ENCODE peak calls at places on chromosome 1, in four cellular contexts. V is amniotic stem cell, I is heart left ventricle, X is nephron progenitor cell. T is an unnamed sample.

GRCh38 chr1:154888757-154889156 is 18.7 kb upstream of the KCNN3 start:
- DNase-seq in X (no peak), I (no peak), V (no peak), T (no peak)

GRCh38 chr1:64378826-64379225 is 91.1 kb upstream of the CACHD1 start:
- DNase-seq in I (no peak), X (no peak), V (no peak), T (no peak)

GRCh38 chr1:9153152-9153551 is 24.2 kb upstream of the GPR157 start:
- DNase-seq in X (no peak), V (no peak), I (no peak), T (no peak)

GRCh38 chr1:211145944-211146343 is 12.0 kb upstream of the KCNH1 start:
- DNase-seq in V (no peak), I (no peak), X (no peak), T (no peak)

GRCh38 chr1:171881466-171881865 is 40.2 kb downstream of the DNM3 start:
- DNase-seq in I (no peak), X (no peak), V (no peak), T (no peak)

GRCh38 chr1:66996018-66996682 is 57.8 kb downstream of the SLC35D1 start:
- DNase-seq in V (peak; percentile 60), I (peak; percentile 38), X (peak; percentile 49), T (no peak)

GRCh38 chr1:224543453-224543852 is 72.7 kb upstream of the CNIH3 start:
- DNase-seq in X (no peak), I (no peak), V (no peak), T (no peak)

GRCh38 chr1:201761178-201761577 is 67.8 kb upstream of the IPO9 start:
- DNase-seq in I (no peak), V (no peak), X (no peak), T (no peak)

GRCh38 chr1:54984126-54984842 is 3.9 kb downstream of the TMEM61 start:
- DNase-seq in X (peak; percentile 53), I (no peak), V (no peak), T (no peak)

GRCh38 chr1:226820935-226821718 is 49.3 kb upstream of the PSEN2 start:
- DNase-seq in X (no peak), I (peak; percentile 88), V (peak; percentile 84), T (peak; percentile 88)

GRCh38 chr1:87673748-87674147 is 345.1 kb downstream of the LMO4 start:
- DNase-seq in V (no peak), X (no peak), I (no peak), T (no peak)

GRCh38 chr1:46342084-46342656 is 1.6 kb downstream of the NSUN4 start:
- DNase-seq in X (peak; percentile 16), V (no peak), I (no peak), T (no peak)

GRCh38 chr1:69388044-69388443 is 179.7 kb upstream of the LRRC7 start:
- DNase-seq in V (no peak), X (no peak), I (no peak), T (no peak)

GRCh38 chr1:75334876-75335275 is 200.7 kb downstream of the LHX8 start:
- DNase-seq in I (no peak), X (no peak), V (no peak), T (no peak)

GRCh38 chr1:98870959-98871903 is 133.4 kb downstream of the PLPPR5 start:
- DNase-seq in V (no peak), I (no peak), X (no peak), T (no peak)

GRCh38 chr1:203215573-203215972 is 13.9 kb downstream of the CHIT1 start:
- DNase-seq in X (no peak), I (no peak), V (no peak), T (no peak)

GRCh38 chr1:29124366-29125236 is 898 bp upstream of the TMEM200B start:
- DNase-seq in V (peak; percentile 80), X (peak; percentile 90), I (peak; percentile 82), T (peak; percentile 94)

GRCh38 chr1:155195201-155196102 is 12.2 kb downstream of the THBS3 start:
- DNase-seq in X (no peak), I (peak; percentile 32), V (peak; percentile 13), T (peak; percentile 71)

GRCh38 chr1:28199328-28200233 is 23.1 kb upstream of the PTAFR start:
- DNase-seq in X (no peak), I (no peak), V (no peak), T (no peak)

GRCh38 chr1:101697057-101697456 is 299.7 kb downstream of the OLFM3 start:
- DNase-seq in V (no peak), I (no peak), X (no peak), T (no peak)

GRCh38 chr1:235617808-235618207 is 31.8 kb downstream of the GNG4 start:
- DNase-seq in V (no peak), X (no peak), I (no peak), T (no peak)